ENCODE peak calls at places on chromosomes 13 and 19, in six cellular contexts. One of them, this sample, is unnamed. For H3K4me1, the result is how much of the 10 kb centered on the place peaks cover.

GRCh38 chr19:15992014-15992413 is 43.2 kb downstream of the OR10H4 start:
- DNase-seq in colonic mucosa: no peak
- DNase-seq in body of pancreas: no peak
- DNase-seq in Peyer's patch: peak
- DNase-seq in adipocyte: no peak
- DNase-seq in neuronal stem cell: no peak
- DNase-seq in this sample: no peak

GRCh38 chr13:28379371-28380083 is 115.4 kb downstream of the FLT1 start:
- DNase-seq in colonic mucosa: no peak
- DNase-seq in body of pancreas: no peak
- DNase-seq in Peyer's patch: no peak
- DNase-seq in adipocyte: no peak
- DNase-seq in neuronal stem cell: no peak
- DNase-seq in this sample: no peak

GRCh38 chr19:41994521-41994971 is 516 bp upstream of the ATP1A3 start:
- DNase-seq in colonic mucosa: no peak
- DNase-seq in body of pancreas: no peak
- DNase-seq in Peyer's patch: no peak
- DNase-seq in adipocyte: no peak
- DNase-seq in neuronal stem cell: no peak
- DNase-seq in this sample: no peak

GRCh38 chr13:99385161-99385560 is 78.0 kb upstream of the GPR183 start:
- DNase-seq in colonic mucosa: no peak
- DNase-seq in body of pancreas: no peak
- DNase-seq in Peyer's patch: no peak
- DNase-seq in adipocyte: no peak
- DNase-seq in neuronal stem cell: no peak
- DNase-seq in this sample: no peak

GRCh38 chr19:3249408-3249807 is 24.9 kb downstream of the CELF5 start:
- DNase-seq in colonic mucosa: no peak
- DNase-seq in body of pancreas: no peak
- DNase-seq in Peyer's patch: no peak
- DNase-seq in adipocyte: no peak
- DNase-seq in neuronal stem cell: no peak
- DNase-seq in this sample: no peak

GRCh38 chr13:108283110-108283509 is 13.6 kb downstream of the TNFSF13B start:
- DNase-seq in colonic mucosa: no peak
- DNase-seq in body of pancreas: no peak
- DNase-seq in Peyer's patch: no peak
- DNase-seq in adipocyte: peak
- DNase-seq in neuronal stem cell: no peak
- DNase-seq in this sample: no peak

GRCh38 chr13:58191754-58192153 is 560.2 kb downstream of the PCDH17 start:
- DNase-seq in colonic mucosa: no peak
- DNase-seq in body of pancreas: no peak
- DNase-seq in Peyer's patch: no peak
- DNase-seq in adipocyte: no peak
- DNase-seq in neuronal stem cell: no peak
- DNase-seq in this sample: no peak

GRCh38 chr19:57668635-57669034 is at the start of gene ZSCAN4:
- DNase-seq in colonic mucosa: no peak
- DNase-seq in body of pancreas: no peak
- DNase-seq in Peyer's patch: no peak
- DNase-seq in adipocyte: no peak
- DNase-seq in neuronal stem cell: no peak
- DNase-seq in this sample: no peak

GRCh38 chr13:38657191-38657590 is 29.7 kb upstream of the FREM2 start:
- DNase-seq in colonic mucosa: no peak
- DNase-seq in body of pancreas: no peak
- DNase-seq in Peyer's patch: no peak
- DNase-seq in adipocyte: peak
- DNase-seq in neuronal stem cell: no peak
- DNase-seq in this sample: no peak

GRCh38 chr13:77729502-77730221 is 32.2 kb downstream of the SLAIN1 start:
- DNase-seq in colonic mucosa: no peak
- DNase-seq in body of pancreas: no peak
- DNase-seq in Peyer's patch: no peak
- DNase-seq in adipocyte: no peak
- DNase-seq in neuronal stem cell: no peak
- DNase-seq in this sample: no peak

GRCh38 chr19:34350161-34350561 is 14.8 kb upstream of the GPI start:
- DNase-seq in colonic mucosa: no peak
- DNase-seq in body of pancreas: no peak
- DNase-seq in Peyer's patch: peak
- DNase-seq in adipocyte: no peak
- DNase-seq in neuronal stem cell: no peak
- DNase-seq in this sample: no peak

GRCh38 chr19:3655402-3656072 is 28.9 kb upstream of the CACTIN start:
- DNase-seq in colonic mucosa: peak
- DNase-seq in body of pancreas: no peak
- DNase-seq in Peyer's patch: no peak
- DNase-seq in adipocyte: no peak
- DNase-seq in neuronal stem cell: no peak
- DNase-seq in this sample: no peak

GRCh38 chr19:42068756-42069571 is 1.0 kb downstream of the GRIK5 start:
- DNase-seq in colonic mucosa: no peak
- DNase-seq in body of pancreas: no peak
- DNase-seq in Peyer's patch: no peak
- DNase-seq in adipocyte: no peak
- DNase-seq in neuronal stem cell: no peak
- DNase-seq in this sample: no peak

GRCh38 chr19:30092721-30093569 is 150.9 kb downstream of the URI1 start:
- DNase-seq in colonic mucosa: peak
- DNase-seq in body of pancreas: no peak
- DNase-seq in Peyer's patch: no peak
- DNase-seq in adipocyte: no peak
- DNase-seq in neuronal stem cell: no peak
- DNase-seq in this sample: no peak

GRCh38 chr13:107867701-107868661 is 347.4 kb downstream of the LIG4 start:
- DNase-seq in colonic mucosa: no peak
- DNase-seq in body of pancreas: peak
- DNase-seq in Peyer's patch: no peak
- DNase-seq in adipocyte: peak
- DNase-seq in neuronal stem cell: peak
- DNase-seq in this sample: no peak

GRCh38 chr19:51018745-51019543 is 565 bp downstream of the KLK10 start:
- DNase-seq in colonic mucosa: no peak
- DNase-seq in body of pancreas: no peak
- DNase-seq in Peyer's patch: no peak
- DNase-seq in adipocyte: no peak
- DNase-seq in neuronal stem cell: no peak
- DNase-seq in this sample: no peak

GRCh38 chr19:4197625-4198466 is 15.4 kb downstream of the ANKRD24 start:
- DNase-seq in colonic mucosa: no peak
- DNase-seq in body of pancreas: no peak
- DNase-seq in Peyer's patch: no peak
- DNase-seq in adipocyte: no peak
- DNase-seq in neuronal stem cell: no peak
- DNase-seq in this sample: no peak

GRCh38 chr13:50613356-50613831 is 230.1 kb downstream of the DLEU7 start:
- DNase-seq in colonic mucosa: no peak
- DNase-seq in body of pancreas: no peak
- DNase-seq in Peyer's patch: no peak
- DNase-seq in adipocyte: no peak
- DNase-seq in neuronal stem cell: no peak
- DNase-seq in this sample: no peak

GRCh38 chr19:50315773-50316448 is 13.3 kb downstream of the KCNC3 start:
- DNase-seq in colonic mucosa: no peak
- DNase-seq in body of pancreas: no peak
- DNase-seq in Peyer's patch: no peak
- DNase-seq in adipocyte: no peak
- DNase-seq in neuronal stem cell: no peak
- DNase-seq in this sample: no peak

GRCh38 chr13:97848886-97849285 is 104.6 kb upstream of the IPO5 start:
- DNase-seq in colonic mucosa: no peak
- DNase-seq in body of pancreas: no peak
- DNase-seq in Peyer's patch: no peak
- DNase-seq in adipocyte: no peak
- DNase-seq in neuronal stem cell: no peak
- DNase-seq in this sample: no peak

GRCh38 chr19:58227964-58228583 is 640 bp upstream of the ZNF544 start:
- DNase-seq in colonic mucosa: no peak
- DNase-seq in body of pancreas: no peak
- DNase-seq in Peyer's patch: no peak
- DNase-seq in adipocyte: no peak
- DNase-seq in neuronal stem cell: peak
- DNase-seq in this sample: no peak

GRCh38 chr19:48868196-48868886 is at the start of gene PLEKHA4:
- DNase-seq in colonic mucosa: peak
- DNase-seq in body of pancreas: peak
- DNase-seq in Peyer's patch: peak
- DNase-seq in adipocyte: peak
- DNase-seq in neuronal stem cell: no peak
- DNase-seq in this sample: no peak

GRCh38 chr13:49890376-49890775 is 45.8 kb downstream of the SPRYD7 start:
- DNase-seq in colonic mucosa: no peak
- DNase-seq in body of pancreas: no peak
- DNase-seq in Peyer's patch: no peak
- DNase-seq in adipocyte: no peak
- DNase-seq in neuronal stem cell: no peak
- DNase-seq in this sample: no peak

GRCh38 chr13:23753523-23753922 is 135.7 kb downstream of the MIPEP start:
- DNase-seq in colonic mucosa: no peak
- DNase-seq in body of pancreas: no peak
- DNase-seq in Peyer's patch: no peak
- DNase-seq in adipocyte: peak
- DNase-seq in neuronal stem cell: no peak
- DNase-seq in this sample: peak

GRCh38 chr13:113009743-113010509 is 40.9 kb downstream of the MCF2L start:
- DNase-seq in colonic mucosa: no peak
- DNase-seq in body of pancreas: no peak
- DNase-seq in Peyer's patch: no peak
- DNase-seq in adipocyte: no peak
- DNase-seq in neuronal stem cell: no peak
- DNase-seq in this sample: no peak

GRCh38 chr13:40986328-40986856 is 32.7 kb downstream of the ELF1 start:
- DNase-seq in colonic mucosa: no peak
- DNase-seq in body of pancreas: no peak
- DNase-seq in Peyer's patch: no peak
- DNase-seq in adipocyte: peak
- DNase-seq in neuronal stem cell: no peak
- DNase-seq in this sample: no peak
- H3K4me1 ChIP-seq in colonic mucosa: under half
- H3K4me1 ChIP-seq in body of pancreas: half or more
- H3K4me1 ChIP-seq in Peyer's patch: under half
- H3K4me1 ChIP-seq in adipocyte: under half
- H3K4me1 ChIP-seq in neuronal stem cell: under half
- H3K4me1 ChIP-seq in this sample: under half

GRCh38 chr19:54464044-54464623 is 556 bp upstream of the LENG9 start:
- DNase-seq in colonic mucosa: peak
- DNase-seq in body of pancreas: peak
- DNase-seq in Peyer's patch: peak
- DNase-seq in adipocyte: peak
- DNase-seq in neuronal stem cell: peak
- DNase-seq in this sample: peak

GRCh38 chr19:54462713-54463530 is 656 bp downstream of the LENG9 start:
- DNase-seq in colonic mucosa: peak
- DNase-seq in body of pancreas: peak
- DNase-seq in Peyer's patch: peak
- DNase-seq in adipocyte: peak
- DNase-seq in neuronal stem cell: peak
- DNase-seq in this sample: no peak

GRCh38 chr19:54465367-54466109 is 2.0 kb upstream of the LENG9 start:
- DNase-seq in colonic mucosa: peak
- DNase-seq in body of pancreas: no peak
- DNase-seq in Peyer's patch: no peak
- DNase-seq in adipocyte: no peak
- DNase-seq in neuronal stem cell: no peak
- DNase-seq in this sample: no peak

GRCh38 chr19:54463531-54464043 is at the start of gene LENG9:
- DNase-seq in colonic mucosa: peak
- DNase-seq in body of pancreas: peak
- DNase-seq in Peyer's patch: peak
- DNase-seq in adipocyte: peak
- DNase-seq in neuronal stem cell: peak
- DNase-seq in this sample: peak

DNA sequence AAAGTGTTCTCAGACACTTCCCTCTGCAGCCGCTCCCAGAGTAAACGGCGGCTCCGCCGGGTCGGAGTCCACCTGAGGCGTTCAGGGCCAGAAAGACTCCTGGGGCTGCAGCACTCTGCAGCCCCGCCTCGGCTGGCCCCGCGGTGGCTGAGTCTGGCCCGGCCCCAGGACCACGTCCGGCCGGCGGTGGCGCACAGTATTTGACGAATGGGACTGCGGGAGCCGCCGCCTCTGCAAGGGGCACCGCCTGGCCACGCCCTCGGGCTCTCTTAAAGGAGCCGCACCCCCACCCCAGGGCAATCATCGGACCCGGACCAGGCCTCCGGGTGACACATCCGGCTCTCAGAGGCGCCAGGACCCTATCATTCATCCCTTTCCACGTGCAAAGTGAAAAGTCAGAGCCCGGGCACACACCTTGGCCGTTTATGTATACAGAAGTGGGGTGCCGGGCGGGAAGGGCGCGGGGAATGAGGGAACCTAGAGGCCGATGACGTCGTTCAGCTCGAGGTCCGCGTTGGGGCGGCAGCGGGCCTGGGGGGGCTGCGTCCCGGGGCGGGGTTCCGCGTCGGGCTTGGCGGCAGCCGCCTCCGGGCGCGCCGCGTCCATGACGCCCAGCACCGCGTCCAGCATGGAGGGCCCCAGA is 1.2 kb upstream of the LENG9 start:
- DNase-seq in colonic mucosa: peak
- DNase-seq in body of pancreas: peak
- DNase-seq in Peyer's patch: peak
- DNase-seq in adipocyte: peak
- DNase-seq in neuronal stem cell: peak
- DNase-seq in this sample: peak
- H3K4me1 ChIP-seq in colonic mucosa: under half
- H3K4me1 ChIP-seq in body of pancreas: half or more
- H3K4me1 ChIP-seq in Peyer's patch: half or more
- H3K4me1 ChIP-seq in adipocyte: under half
- H3K4me1 ChIP-seq in neuronal stem cell: under half
- H3K4me1 ChIP-seq in this sample: under half

GRCh38 chr19:6066661-6067646 is 43.3 kb downstream of the RFX2 start:
- DNase-seq in colonic mucosa: peak
- DNase-seq in body of pancreas: peak
- DNase-seq in Peyer's patch: peak
- DNase-seq in adipocyte: peak
- DNase-seq in neuronal stem cell: peak
- DNase-seq in this sample: peak
- H3K4me1 ChIP-seq in colonic mucosa: under half
- H3K4me1 ChIP-seq in body of pancreas: under half
- H3K4me1 ChIP-seq in Peyer's patch: half or more
- H3K4me1 ChIP-seq in adipocyte: half or more
- H3K4me1 ChIP-seq in neuronal stem cell: under half
- H3K4me1 ChIP-seq in this sample: under half

GRCh38 chr19:28881616-28882015 is 331.3 kb downstream of the UQCRFS1 start:
- DNase-seq in colonic mucosa: no peak
- DNase-seq in body of pancreas: no peak
- DNase-seq in Peyer's patch: no peak
- DNase-seq in adipocyte: no peak
- DNase-seq in neuronal stem cell: no peak
- DNase-seq in this sample: no peak
- H3K4me1 ChIP-seq in colonic mucosa: under half
- H3K4me1 ChIP-seq in body of pancreas: under half
- H3K4me1 ChIP-seq in Peyer's patch: under half
- H3K4me1 ChIP-seq in adipocyte: under half
- H3K4me1 ChIP-seq in neuronal stem cell: under half
- H3K4me1 ChIP-seq in this sample: under half

This sample was measured in NT2/D1.